ENCODE peak calls at places on chromosomes 6 and 20, in five cellular contexts. H is activated CD4-positive, alpha-beta T cell treated with anti-CD3 and anti-CD28 coated beads, Interleukin-2, amount 10 ng/mL, durations not matched to agents 7 days and 5 days; E is HT1080; I is NCI-H2171 treated with DMSO at 0.1 percent for 48 hours; N is central memory CD4-positive, alpha-beta T cell. D is an unnamed sample.

GRCh38 chr20:48275737-48276342 is 490.6 kb upstream of the SULF2 start:
- DNase-seq in E (no peak), H (no peak), N (no peak), I (peak), D (peak)

GRCh38 chr20:1897965-1898464 is 2.8 kb downstream of the SIRPA start:
- DNase-seq in I (no peak), H (no peak), N (no peak), E (no peak), D (no peak)

GRCh38 chr6:18293192-18293904 is 29.0 kb upstream of the DEK start:
- DNase-seq in E (peak), N (no peak), H (no peak), I (no peak), D (no peak)

GRCh38 chr6:12440981-12441380 is 150.8 kb downstream of the EDN1 start:
- DNase-seq in H (no peak), I (no peak), N (no peak), E (peak), D (no peak)

GRCh38 chr6:30150671-30151395 is 10.2 kb downstream of the TRIM10 start:
- DNase-seq in N (no peak), H (no peak), I (no peak), E (peak), D (no peak)

GRCh38 chr20:34581341-34582189 is 23.0 kb downstream of the MAP1LC3A start:
- DNase-seq in H (no peak), E (peak), I (no peak), N (no peak), D (no peak)

GRCh38 chr6:5142131-5142530 is 57.0 kb downstream of the PPP1R3G start:
- DNase-seq in E (no peak), H (no peak), I (no peak), N (no peak), D (no peak)

GRCh38 chr20:10919549-10920140 is 245.8 kb upstream of the JAG1 start:
- DNase-seq in H (no peak), I (no peak), E (peak), N (no peak), D (no peak)

GRCh38 chr6:107313776-107314175 is 145.6 kb downstream of the PDSS2 start:
- DNase-seq in I (no peak), N (no peak), H (no peak), E (no peak), D (no peak)

GRCh38 chr20:11015440-11015839 is 341.6 kb upstream of the JAG1 start:
- DNase-seq in H (no peak), N (no peak), E (no peak), I (no peak), D (no peak)

GRCh38 chr6:145189836-145190235 is 545.5 kb downstream of the EPM2A start:
- DNase-seq in H (no peak), E (no peak), I (no peak), N (no peak), D (no peak)

GRCh38 chr6:128696651-128697391 is 176.4 kb upstream of the PTPRK start:
- DNase-seq in E (peak), H (no peak), N (no peak), I (no peak), D (no peak)

GRCh38 chr6:142819603-142820335 is 125.2 kb downstream of the HIVEP2 start:
- DNase-seq in E (peak), I (peak), H (peak), N (peak), D (no peak)

GRCh38 chr20:1294497-1294896 is 28.4 kb downstream of the SNPH start:
- DNase-seq in N (no peak), I (no peak), H (no peak), E (no peak), D (no peak)

GRCh38 chr20:34365765-34366213 is 2.7 kb downstream of the ITCH start:
- DNase-seq in H (peak), E (no peak), N (no peak), I (no peak), D (no peak)

D was measured in NCI-H524.